ENCODE peak calls at places on chromosomes 16 and 17, in nine cellular contexts. H is stimulated activated CD4-positive, alpha-beta T cell treated with anti-CD3 and anti-CD28 coated beads, Interleukin-1b, Interleukin-23, amount 100 ng/mL, for 1 hour; S is mucosa of gallbladder; Q is posterior vena cava; N is effector memory CD8-positive, alpha-beta T cell; C is naive thymus-derived CD8-positive, alpha-beta T cell; L is cerebellar cortex; I is iris pigment epithelial cell; A is amygdala. J is an unnamed sample.

GRCh38 chr17:77329741-77330531 is 189.2 kb downstream of the SEC14L1 start:
- DNase-seq in C (no peak), I (no peak), N (peak), H (no peak), A (no peak), Q (no peak), S (no peak), L (no peak), J (no peak)

GRCh38 chr17:82297280-82297803 is 20.1 kb downstream of the CD7 start:
- DNase-seq in H (peak), I (peak), Q (peak), L (peak), C (peak), N (peak), S (peak), A (peak), J (peak)

GRCh38 chr17:16342979-16343378 is 10.3 kb downstream of the CENPV start:
- DNase-seq in C (no peak), A (no peak), H (no peak), L (peak), Q (peak), I (peak), N (no peak), S (no peak), J (no peak)

GRCh38 chr17:77343031-77343866 is 202.5 kb downstream of the SEC14L1 start:
- DNase-seq in H (no peak), N (no peak), Q (no peak), A (no peak), L (no peak), I (no peak), C (no peak), S (peak), J (no peak)

GRCh38 chr17:77285594-77286390 is 145.0 kb downstream of the SEC14L1 start:
- DNase-seq in H (no peak), Q (peak), C (no peak), L (no peak), S (peak), N (no peak), I (peak), A (no peak), J (peak)

GRCh38 chr17:7852262-7852670 is 2.6 kb upstream of the TMEM88 start:
- DNase-seq in H (no peak), I (no peak), S (no peak), Q (no peak), A (no peak), N (no peak), C (no peak), L (no peak), J (no peak)

GRCh38 chr17:19303367-19303776 is 59.2 kb downstream of the B9D1 start:
- DNase-seq in H (no peak), Q (peak), N (no peak), A (no peak), S (no peak), I (no peak), L (no peak), C (no peak), J (no peak)

GRCh38 chr17:76268991-76269981 is 4.1 kb downstream of the UBALD2 start:
- DNase-seq in I (no peak), Q (no peak), C (no peak), H (no peak), A (no peak), N (no peak), S (no peak), L (no peak), J (no peak)

GRCh38 chr16:87936375-87937230 is at the start of gene CA5A:
- DNase-seq in Q (no peak), N (no peak), C (no peak), H (no peak), S (no peak), A (no peak), L (no peak), I (no peak), J (no peak)

GRCh38 chr17:58665946-58666857 is 25.6 kb downstream of the TEX14 start:
- DNase-seq in L (no peak), C (no peak), H (no peak), N (no peak), A (no peak), Q (no peak), I (no peak), S (no peak), J (peak)

GRCh38 chr16:72963921-72964320 is 84.0 kb downstream of the ZFHX3 start:
- DNase-seq in N (no peak), I (peak), A (no peak), C (no peak), L (no peak), S (no peak), Q (no peak), H (no peak), J (peak)

GRCh38 chr17:6542577-6542976 is 13.8 kb downstream of the PITPNM3 start:
- DNase-seq in H (no peak), N (no peak), S (no peak), C (no peak), L (no peak), Q (peak), A (no peak), I (no peak), J (no peak)

GRCh38 chr17:7465481-7466275 is 13.8 kb downstream of the ZBTB4 start:
- DNase-seq in H (no peak), N (no peak), C (no peak), I (no peak), L (no peak), S (no peak), Q (no peak), A (no peak), J (no peak)

GRCh38 chr17:70157151-70157550 is 12.2 kb upstream of the KCNJ2 start:
- DNase-seq in L (no peak), I (no peak), N (no peak), S (no peak), A (no peak), H (no peak), Q (no peak), C (no peak), J (no peak)

J was measured in NCI-H69.